ENCODE peak calls at places on chromosomes 3 and 15, in eight cellular contexts. One of them, this sample, is unnamed.

GRCh38 chr3:51681453-51681852 is 10.4 kb downstream of the TEX264 start:
- DNase-seq in stimulated activated CD4-positive, alpha-beta T cell treated with anti-CD3 and anti-CD28 coated beads, Interleukin-15, amount 100 ng/mL, for 1 hour: no peak
- DNase-seq in A549: no peak
- DNase-seq in cardiac fibroblast: peak
- DNase-seq in IMR-90: peak
- DNase-seq in NCI-H510A treated with DMSO at 0.1 percent for 48 hours: no peak
- DNase-seq in left cardiac atrium: peak
- DNase-seq in astrocyte: no peak
- DNase-seq in this sample: no peak

GRCh38 chr3:186901135-186901734 is 29.1 kb upstream of the ST6GAL1 start:
- DNase-seq in IMR-90: no peak
- DNase-seq in A549: no peak
- DNase-seq in stimulated activated CD4-positive, alpha-beta T cell treated with anti-CD3 and anti-CD28 coated beads, Interleukin-15, amount 100 ng/mL, for 1 hour: no peak
- DNase-seq in astrocyte: peak
- DNase-seq in left cardiac atrium: no peak
- DNase-seq in NCI-H510A treated with DMSO at 0.1 percent for 48 hours: no peak
- DNase-seq in cardiac fibroblast: peak
- DNase-seq in this sample: peak

GRCh38 chr15:34217587-34218225 is 7.1 kb upstream of the EMC4 start:
- DNase-seq in cardiac fibroblast: peak
- DNase-seq in A549: no peak
- DNase-seq in left cardiac atrium: no peak
- DNase-seq in astrocyte: peak
- DNase-seq in stimulated activated CD4-positive, alpha-beta T cell treated with anti-CD3 and anti-CD28 coated beads, Interleukin-15, amount 100 ng/mL, for 1 hour: no peak
- DNase-seq in IMR-90: peak
- DNase-seq in NCI-H510A treated with DMSO at 0.1 percent for 48 hours: no peak
- DNase-seq in this sample: peak

GRCh38 chr3:52388348-52388821 is 56.5 kb downstream of the SEMA3G start:
- DNase-seq in left cardiac atrium: no peak
- DNase-seq in cardiac fibroblast: no peak
- DNase-seq in NCI-H510A treated with DMSO at 0.1 percent for 48 hours: no peak
- DNase-seq in IMR-90: no peak
- DNase-seq in A549: no peak
- DNase-seq in stimulated activated CD4-positive, alpha-beta T cell treated with anti-CD3 and anti-CD28 coated beads, Interleukin-15, amount 100 ng/mL, for 1 hour: no peak
- DNase-seq in astrocyte: no peak
- DNase-seq in this sample: no peak

GRCh38 chr3:138890555-138891187 is 55.9 kb upstream of the PIK3CB start:
- DNase-seq in stimulated activated CD4-positive, alpha-beta T cell treated with anti-CD3 and anti-CD28 coated beads, Interleukin-15, amount 100 ng/mL, for 1 hour: no peak
- DNase-seq in astrocyte: no peak
- DNase-seq in cardiac fibroblast: no peak
- DNase-seq in A549: no peak
- DNase-seq in NCI-H510A treated with DMSO at 0.1 percent for 48 hours: no peak
- DNase-seq in left cardiac atrium: no peak
- DNase-seq in IMR-90: no peak
- DNase-seq in this sample: no peak

GRCh38 chr3:170740726-170741591 is 129.0 kb downstream of the RPL22L1 start:
- DNase-seq in IMR-90: peak
- DNase-seq in A549: peak
- DNase-seq in stimulated activated CD4-positive, alpha-beta T cell treated with anti-CD3 and anti-CD28 coated beads, Interleukin-15, amount 100 ng/mL, for 1 hour: no peak
- DNase-seq in left cardiac atrium: peak
- DNase-seq in astrocyte: peak
- DNase-seq in NCI-H510A treated with DMSO at 0.1 percent for 48 hours: peak
- DNase-seq in cardiac fibroblast: peak
- DNase-seq in this sample: peak

GRCh38 chr3:126865736-126866135 is 117.2 kb upstream of the PLXNA1 start:
- DNase-seq in cardiac fibroblast: no peak
- DNase-seq in left cardiac atrium: no peak
- DNase-seq in A549: no peak
- DNase-seq in astrocyte: no peak
- DNase-seq in IMR-90: no peak
- DNase-seq in NCI-H510A treated with DMSO at 0.1 percent for 48 hours: no peak
- DNase-seq in stimulated activated CD4-positive, alpha-beta T cell treated with anti-CD3 and anti-CD28 coated beads, Interleukin-15, amount 100 ng/mL, for 1 hour: no peak
- DNase-seq in this sample: no peak

GRCh38 chr3:38168988-38169363 is 3.6 kb downstream of the OXSR1 start:
- DNase-seq in A549: no peak
- DNase-seq in cardiac fibroblast: peak
- DNase-seq in astrocyte: peak
- DNase-seq in IMR-90: peak
- DNase-seq in stimulated activated CD4-positive, alpha-beta T cell treated with anti-CD3 and anti-CD28 coated beads, Interleukin-15, amount 100 ng/mL, for 1 hour: no peak
- DNase-seq in left cardiac atrium: no peak
- DNase-seq in NCI-H510A treated with DMSO at 0.1 percent for 48 hours: no peak
- DNase-seq in this sample: no peak

This sample was measured in fibroblast of the aortic adventitia.